ENCODE peak calls at places on chromosomes 6 and 20, in five cellular contexts. W is psoas muscle, X is cardiac fibroblast, G is uterus, P is spleen. U is an unnamed sample.

GRCh38 chr20:47710665-47711045 is 74.6 kb downstream of the SULF2 start:
- DNase-seq in W (no peak), P (no peak), G (no peak), X (no peak), U (no peak)

GRCh38 chr6:74447013-74447412 is 751.0 kb downstream of the CD109 start:
- DNase-seq in X (peak; percentile 6), P (no peak), W (no peak), G (no peak), U (no peak)

GRCh38 chr20:53978497-53978896 is 91.9 kb downstream of the BCAS1 start:
- DNase-seq in G (no peak), X (no peak), W (no peak), P (no peak), U (no peak)

GRCh38 chr20:57620274-57620990 is at the start of gene ZBP1:
- DNase-seq in G (no peak), X (no peak), W (no peak), P (peak; percentile 92), U (no peak)

GRCh38 chr6:142773324-142773723 is 171.7 kb downstream of the HIVEP2 start:
- DNase-seq in X (no peak), W (no peak), P (no peak), G (no peak), U (no peak)

GRCh38 chr20:53867741-53868351 is 202.5 kb downstream of the BCAS1 start:
- DNase-seq in P (no peak), W (no peak), X (no peak), G (no peak), U (no peak)

GRCh38 chr6:146871613-146872465 is 273.1 kb downstream of the ADGB start:
- DNase-seq in P (no peak), W (no peak), G (no peak), X (no peak), U (peak; percentile 23)

GRCh38 chr6:149965191-149966020 is 1.7 kb downstream of the ULBP1 start:
- DNase-seq in G (no peak), X (no peak), W (no peak), P (peak; percentile 84), U (no peak)

GRCh38 chr6:102812242-102812641 is 1418.7 kb downstream of the GRIK2 start:
- DNase-seq in W (no peak), P (no peak), X (no peak), G (no peak), U (no peak)

GRCh38 chr6:158043008-158043407 is 61.3 kb downstream of the SYNJ2 start:
- DNase-seq in X (no peak), G (no peak), P (no peak), W (peak; percentile 78), U (no peak)

GRCh38 chr6:149963212-149963461 is 606 bp upstream of the ULBP1 start:
- DNase-seq in W (no peak), G (no peak), X (peak; percentile 21), P (no peak), U (no peak)

GRCh38 chr6:155171109-155171746 is 92.6 kb upstream of the CLDN20 start:
- DNase-seq in P (no peak), G (peak; percentile 24), W (peak; percentile 73), X (peak; percentile 93), U (peak; percentile 84)

GRCh38 chr6:10621227-10621626 is 73.2 kb downstream of the C6orf52 start:
- DNase-seq in W (no peak), P (no peak), G (no peak), X (no peak), U (no peak)

GRCh38 chr6:131954099-131954774 is 3.1 kb upstream of the CCN2 start:
- DNase-seq in G (no peak), P (no peak), W (no peak), X (peak; percentile 73), U (no peak)

GRCh38 chr6:83258517-83258916 is 65.4 kb downstream of the RWDD2A start:
- DNase-seq in W (no peak), P (no peak), G (no peak), X (no peak), U (no peak)

GRCh38 chr6:19368511-19368910 is 468.7 kb upstream of the ID4 start:
- DNase-seq in W (no peak), X (peak; percentile 50), G (no peak), P (no peak), U (peak; percentile 8)

GRCh38 chr6:90701146-90701781 is 114.4 kb upstream of the MAP3K7 start:
- DNase-seq in W (no peak), P (no peak), X (no peak), G (no peak), U (no peak)

GRCh38 chr6:169271158-169271936 is 17.7 kb upstream of the THBS2 start:
- DNase-seq in W (no peak), X (no peak), G (no peak), P (peak; percentile 58), U (no peak)

GRCh38 chr6:86793649-86794048 is 143.7 kb upstream of the HTR1E start:
- DNase-seq in P (no peak), X (no peak), G (no peak), W (no peak), U (no peak)

GRCh38 chr20:46580613-46581012 is 30.2 kb upstream of the OCSTAMP start:
- DNase-seq in X (no peak), W (no peak), G (no peak), P (no peak), U (no peak)

GRCh38 chr6:1479095-1479494 is 89.7 kb downstream of the FOXF2 start:
- DNase-seq in W (no peak), X (peak; percentile 71), P (no peak), G (no peak), U (peak; percentile 54)

GRCh38 chr6:54010340-54011276 is 100.6 kb upstream of the MLIP start:
- DNase-seq in W (peak; percentile 68), G (no peak), P (no peak), X (peak; percentile 75), U (peak; percentile 24)

DNA sequence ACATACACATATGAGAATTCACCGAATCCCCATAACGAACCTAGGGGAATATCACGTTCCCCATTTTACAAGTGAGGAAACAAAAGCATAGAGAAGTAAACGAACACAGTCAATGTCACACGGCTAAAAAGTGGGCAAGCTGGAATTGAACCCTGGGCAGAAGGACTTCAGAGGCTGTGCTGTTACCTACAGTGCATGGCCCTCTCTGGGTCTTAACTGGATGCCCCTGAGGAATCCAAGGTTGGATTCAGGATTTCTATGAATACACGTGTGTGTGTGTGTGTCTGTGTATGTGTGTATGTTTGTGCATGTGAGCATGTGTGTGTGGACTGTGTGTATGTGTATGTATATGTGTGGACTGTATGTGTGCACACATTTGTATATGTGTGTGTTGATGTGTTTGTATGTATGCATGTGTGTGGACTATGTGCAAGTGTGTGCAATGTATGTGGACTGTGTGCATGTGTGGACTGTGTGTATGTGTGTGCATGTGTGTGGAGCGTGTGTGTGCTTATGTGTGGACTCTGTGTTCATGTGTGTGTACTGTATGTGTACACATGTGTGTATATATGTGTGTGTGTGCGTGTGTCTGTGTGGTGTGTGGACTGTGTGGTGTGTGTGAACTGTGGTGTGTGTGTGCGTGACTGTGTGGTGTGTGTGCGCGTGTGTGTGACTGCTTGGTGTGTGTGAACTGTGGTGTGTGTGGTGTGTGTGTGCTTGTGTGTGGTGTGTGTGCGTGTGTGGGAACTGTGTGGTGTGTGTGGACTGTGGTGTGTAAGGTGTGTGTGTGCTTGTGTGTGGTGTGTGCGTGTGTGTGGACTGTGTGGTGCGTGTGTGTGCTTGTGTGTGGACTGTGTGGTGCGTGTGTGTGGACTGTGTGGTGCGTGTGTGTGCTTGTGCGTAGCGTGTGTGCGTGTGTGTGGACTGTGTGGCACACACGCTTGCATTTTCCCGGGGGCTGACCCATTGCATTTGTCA is 49.0 kb downstream of the HNF4A start:
- DNase-seq in W (no peak), G (no peak), X (no peak), P (no peak), U (no peak)
- H3K4me3 ChIP-seq in W (no peak overlapping the region), G (no peak overlapping the region), X (no peak overlapping the region), P (no peak overlapping the region), U (no peak overlapping the region)

GRCh38 chr6:3749991-3750323 is 1.6 kb downstream of the PXDC1 start:
- DNase-seq in P (no peak), X (peak; percentile 88), G (peak; percentile 82), W (peak; percentile 76), U (peak; percentile 70)
- H3K4me3 ChIP-seq in P (peak overlapping the region; percentile 52), X (peak overlapping the region; percentile 88), G (peak overlapping the region; percentile 51), W (peak overlapping the region; percentile 72), U (peak overlapping the region; percentile 82)

GRCh38 chr6:89357390-89357789 is 4.9 kb upstream of the UBE2J1 start:
- DNase-seq in X (no peak), W (no peak), G (no peak), P (no peak), U (no peak)
- H3K4me3 ChIP-seq in X (no peak overlapping the region), W (peak overlapping the region; percentile 21), G (no peak overlapping the region), P (no peak overlapping the region), U (no peak overlapping the region)

GRCh38 chr6:37259191-37259590 is 1.2 kb upstream of the TMEM217 start:
- DNase-seq in G (no peak), X (no peak), P (no peak), W (no peak), U (no peak)

GRCh38 chr6:37257634-37258404 is at the start of the genes TBC1D22B and TMEM217:
- DNase-seq in W (peak; percentile 98), G (peak; percentile 96), P (peak; percentile 98), X (peak; percentile 95), U (peak; percentile 84)

GRCh38 chr6:37258716-37259115 is 772 bp upstream of the TMEM217 start:
- DNase-seq in P (no peak), X (no peak), W (no peak), G (no peak), U (no peak)

GRCh38 chr6:37257320-37257633 is 295 bp upstream of the TBC1D22B start:
- DNase-seq in P (no peak), X (no peak), W (no peak), G (no peak), U (no peak)

GRCh38 chr6:37258405-37258704 is 411 bp upstream of the TMEM217 start:
- DNase-seq in W (no peak), X (no peak), G (no peak), P (no peak), U (no peak)
- H3K4me3 ChIP-seq in W (peak overlapping the region; percentile 90), X (peak overlapping the region; percentile 98), G (peak overlapping the region; percentile 86), P (peak overlapping the region; percentile 63), U (peak overlapping the region; percentile 98)

GRCh38 chr6:156943816-156944215 is 166.6 kb downstream of the ARID1B start:
- DNase-seq in W (no peak), P (no peak), G (no peak), X (no peak), U (no peak)
- H3K4me3 ChIP-seq in W (no peak overlapping the region), P (no peak overlapping the region), G (no peak overlapping the region), X (no peak overlapping the region), U (no peak overlapping the region)

GRCh38 chr20:49935746-49936152 is 448 bp upstream of the RNF114 start:
- DNase-seq in X (no peak), P (peak; percentile 85), W (no peak), G (no peak), U (no peak)
- H3K4me3 ChIP-seq in X (peak overlapping the region; percentile 28), P (peak overlapping the region; percentile 97), W (peak overlapping the region; percentile 94), G (peak overlapping the region; percentile 98), U (peak overlapping the region; percentile 82)

U was measured in astrocyte of the cerebellum.